ENCODE peak calls at places on chromosomes 11 and 22, in seven cellular contexts. One of them, this sample, is unnamed.

GRCh38 chr22:20080776-20081654 is 974 bp downstream of the DGCR8 start:
- DNase-seq in HCT116: no peak
- DNase-seq in Panc1: no peak
- DNase-seq in HepG2: peak
- DNase-seq in GM12891: no peak
- DNase-seq in HL-60: peak
- DNase-seq in GM23338: peak
- DNase-seq in this sample: no peak

GRCh38 chr11:122491486-122491885 is 164.0 kb upstream of the UBASH3B start:
- DNase-seq in HCT116: no peak
- DNase-seq in Panc1: no peak
- DNase-seq in HepG2: no peak
- DNase-seq in GM12891: no peak
- DNase-seq in HL-60: peak
- DNase-seq in GM23338: no peak
- DNase-seq in this sample: no peak

GRCh38 chr22:47695176-47695575 is 932.7 kb downstream of the TBC1D22A start:
- DNase-seq in HCT116: no peak
- DNase-seq in Panc1: no peak
- DNase-seq in HepG2: no peak
- DNase-seq in GM12891: no peak
- DNase-seq in HL-60: no peak
- DNase-seq in GM23338: no peak
- DNase-seq in this sample: no peak

GRCh38 chr22:20998411-20999336 is 3.2 kb downstream of the THAP7 start:
- DNase-seq in HCT116: no peak
- DNase-seq in Panc1: no peak
- DNase-seq in HepG2: no peak
- DNase-seq in GM12891: no peak
- DNase-seq in HL-60: no peak
- DNase-seq in GM23338: no peak
- DNase-seq in this sample: no peak

GRCh38 chr11:114277637-114278341 is 18.4 kb upstream of the NNMT start:
- DNase-seq in HCT116: no peak
- DNase-seq in Panc1: no peak
- DNase-seq in HepG2: no peak
- DNase-seq in GM12891: no peak
- DNase-seq in HL-60: no peak
- DNase-seq in GM23338: no peak
- DNase-seq in this sample: no peak

GRCh38 chr11:2586091-2586792 is 113.6 kb downstream of the KCNQ1OT1 start:
- DNase-seq in HCT116: no peak
- DNase-seq in Panc1: no peak
- DNase-seq in HepG2: no peak
- DNase-seq in GM12891: peak
- DNase-seq in HL-60: no peak
- DNase-seq in GM23338: no peak
- DNase-seq in this sample: peak

GRCh38 chr22:17748555-17749353 is 25.5 kb downstream of the BID start:
- DNase-seq in HCT116: no peak
- DNase-seq in Panc1: no peak
- DNase-seq in HepG2: no peak
- DNase-seq in GM12891: no peak
- DNase-seq in HL-60: no peak
- DNase-seq in GM23338: peak
- DNase-seq in this sample: no peak

GRCh38 chr11:2463766-2464277 is 19.0 kb downstream of the KCNQ1 start:
- DNase-seq in HCT116: no peak
- DNase-seq in Panc1: no peak
- DNase-seq in HepG2: no peak
- DNase-seq in GM12891: no peak
- DNase-seq in HL-60: no peak
- DNase-seq in GM23338: no peak
- DNase-seq in this sample: no peak

GRCh38 chr11:62402226-62402625 is 16.6 kb upstream of the SCGB1A1 start:
- DNase-seq in HCT116: no peak
- DNase-seq in Panc1: no peak
- DNase-seq in HepG2: no peak
- DNase-seq in GM12891: no peak
- DNase-seq in HL-60: peak
- DNase-seq in GM23338: no peak
- DNase-seq in this sample: no peak

GRCh38 chr11:18669211-18669593 is 29.4 kb upstream of the TMEM86A start:
- DNase-seq in HCT116: peak
- DNase-seq in Panc1: no peak
- DNase-seq in HepG2: no peak
- DNase-seq in GM12891: no peak
- DNase-seq in HL-60: no peak
- DNase-seq in GM23338: no peak
- DNase-seq in this sample: no peak

GRCh38 chr11:18312012-18312411 is 9.9 kb downstream of the HPS5 start:
- DNase-seq in HCT116: no peak
- DNase-seq in Panc1: no peak
- DNase-seq in HepG2: no peak
- DNase-seq in GM12891: no peak
- DNase-seq in HL-60: no peak
- DNase-seq in GM23338: no peak
- DNase-seq in this sample: no peak

GRCh38 chr11:107043242-107043991 is 25.1 kb upstream of the GUCY1A2 start:
- DNase-seq in HCT116: no peak
- DNase-seq in Panc1: no peak
- DNase-seq in HepG2: no peak
- DNase-seq in GM12891: no peak
- DNase-seq in HL-60: peak
- DNase-seq in GM23338: no peak
- DNase-seq in this sample: no peak

GRCh38 chr11:110093407-110094297 is 460 bp downstream of the ZC3H12C start:
- DNase-seq in HCT116: peak
- DNase-seq in Panc1: no peak
- DNase-seq in HepG2: peak
- DNase-seq in GM12891: peak
- DNase-seq in HL-60: no peak
- DNase-seq in GM23338: peak
- DNase-seq in this sample: peak
- TF ChIP-seq POLR2AphosphoS5 in HCT116: no peak
- TF ChIP-seq POLR2AphosphoS5 in Panc1: no peak
- TF ChIP-seq POLR2AphosphoS5 in HepG2: no peak
- TF ChIP-seq POLR2AphosphoS5 in GM12891: peak
- TF ChIP-seq POLR2AphosphoS5 in HL-60: no peak
- TF ChIP-seq POLR2AphosphoS5 in GM23338: no peak
- TF ChIP-seq POLR2AphosphoS5 in this sample: peak

GRCh38 chr11:124902616-124903015 is 5.0 kb upstream of the ROBO4 start:
- DNase-seq in HCT116: no peak
- DNase-seq in Panc1: no peak
- DNase-seq in HepG2: no peak
- DNase-seq in GM12891: no peak
- DNase-seq in HL-60: no peak
- DNase-seq in GM23338: no peak
- DNase-seq in this sample: no peak
- TF ChIP-seq POLR2AphosphoS5 in HCT116: no peak
- TF ChIP-seq POLR2AphosphoS5 in Panc1: no peak
- TF ChIP-seq POLR2AphosphoS5 in HepG2: no peak
- TF ChIP-seq POLR2AphosphoS5 in GM12891: no peak
- TF ChIP-seq POLR2AphosphoS5 in HL-60: no peak
- TF ChIP-seq POLR2AphosphoS5 in GM23338: no peak
- TF ChIP-seq POLR2AphosphoS5 in this sample: no peak

DNA sequence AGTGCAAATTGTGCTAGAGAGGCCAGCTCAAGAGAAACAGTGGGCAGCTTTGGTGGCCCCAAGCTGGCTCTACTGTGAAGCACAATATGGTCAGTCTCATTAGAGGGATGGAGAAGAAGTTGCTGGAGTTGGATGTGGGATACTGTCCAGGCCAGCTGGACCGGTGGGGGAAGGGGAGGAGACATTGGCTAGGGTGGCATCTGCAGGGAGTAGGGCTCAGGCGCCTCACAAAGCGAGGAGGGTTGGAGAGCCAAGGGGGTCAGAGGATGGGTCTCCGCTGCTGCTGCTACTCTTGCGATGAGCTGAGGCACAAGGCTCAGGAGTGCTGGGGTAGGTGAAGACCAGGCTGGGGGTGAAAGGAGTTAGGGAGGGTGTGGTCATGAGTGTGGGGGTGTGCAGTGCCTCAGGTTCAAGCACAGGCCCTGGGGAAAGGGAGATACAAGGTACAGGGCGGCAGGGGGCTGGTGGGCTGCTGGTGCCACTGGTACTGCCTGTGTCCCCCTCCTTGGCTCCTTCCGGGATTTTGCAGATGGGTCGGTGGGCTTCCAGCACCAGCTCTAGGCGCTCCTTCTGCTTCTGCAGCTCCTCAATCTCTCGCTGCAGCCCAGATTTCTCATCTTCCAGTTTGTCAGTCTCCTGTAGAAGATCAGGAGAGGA is 2.3 kb downstream of the CCDC85B start:
- DNase-seq in HCT116: no peak
- DNase-seq in Panc1: no peak
- DNase-seq in HepG2: no peak
- DNase-seq in GM12891: no peak
- DNase-seq in HL-60: no peak
- DNase-seq in GM23338: no peak
- DNase-seq in this sample: no peak
- TF ChIP-seq POLR2AphosphoS5 in HCT116: no peak
- TF ChIP-seq POLR2AphosphoS5 in Panc1: peak
- TF ChIP-seq POLR2AphosphoS5 in HepG2: no peak
- TF ChIP-seq POLR2AphosphoS5 in GM12891: no peak
- TF ChIP-seq POLR2AphosphoS5 in HL-60: peak
- TF ChIP-seq POLR2AphosphoS5 in GM23338: no peak
- TF ChIP-seq POLR2AphosphoS5 in this sample: peak

DNA sequence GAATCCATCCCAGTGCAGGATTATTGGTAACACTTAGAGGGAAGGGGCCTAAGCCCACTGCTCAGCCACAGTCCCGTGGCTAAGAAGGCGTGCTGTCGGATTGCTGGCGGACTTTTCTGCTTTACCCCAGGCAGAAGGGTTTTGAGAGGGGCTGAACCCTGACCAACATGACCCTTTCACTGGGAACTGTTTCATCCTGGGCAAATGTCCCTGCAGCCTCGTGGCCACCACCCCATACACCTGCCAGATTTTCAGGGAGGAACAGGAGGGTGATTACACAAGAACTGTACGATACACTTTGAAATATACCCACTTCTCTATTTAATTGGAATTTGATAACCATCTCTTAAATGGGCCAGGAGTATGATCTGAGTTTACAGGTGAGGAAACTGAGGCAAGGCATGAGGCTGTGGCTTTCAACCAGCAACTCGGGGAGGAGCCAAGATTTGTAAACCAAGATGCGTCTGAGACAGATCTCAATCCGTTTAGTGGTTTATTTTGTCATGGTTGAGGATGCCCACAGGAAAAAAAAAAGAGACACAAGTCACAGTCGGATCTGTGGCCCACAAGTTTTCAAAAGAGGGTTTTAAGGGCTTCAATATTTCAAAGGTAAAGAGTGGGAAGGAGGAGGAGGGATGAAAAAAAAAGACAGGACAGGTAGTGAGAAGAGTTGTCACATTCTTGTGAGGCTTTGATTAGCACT is 6.1 kb upstream of the APOL3 start:
- DNase-seq in HCT116: no peak
- DNase-seq in Panc1: no peak
- DNase-seq in HepG2: no peak
- DNase-seq in GM12891: no peak
- DNase-seq in HL-60: no peak
- DNase-seq in GM23338: no peak
- DNase-seq in this sample: no peak
- TF ChIP-seq POLR2AphosphoS5 in HCT116: no peak
- TF ChIP-seq POLR2AphosphoS5 in Panc1: no peak
- TF ChIP-seq POLR2AphosphoS5 in HepG2: no peak
- TF ChIP-seq POLR2AphosphoS5 in GM12891: no peak
- TF ChIP-seq POLR2AphosphoS5 in HL-60: no peak
- TF ChIP-seq POLR2AphosphoS5 in GM23338: no peak
- TF ChIP-seq POLR2AphosphoS5 in this sample: no peak

GRCh38 chr22:30879398-30879797 is 89.2 kb downstream of the MORC2 start:
- DNase-seq in HCT116: no peak
- DNase-seq in Panc1: no peak
- DNase-seq in HepG2: no peak
- DNase-seq in GM12891: no peak
- DNase-seq in HL-60: no peak
- DNase-seq in GM23338: no peak
- DNase-seq in this sample: no peak

GRCh38 chr22:30877662-30878515 is 90.7 kb downstream of the MORC2 start:
- DNase-seq in HCT116: no peak
- DNase-seq in Panc1: no peak
- DNase-seq in HepG2: no peak
- DNase-seq in GM12891: no peak
- DNase-seq in HL-60: no peak
- DNase-seq in GM23338: no peak
- DNase-seq in this sample: no peak

GRCh38 chr22:30876925-30877553 is 91.5 kb downstream of the MORC2 start:
- DNase-seq in HCT116: no peak
- DNase-seq in Panc1: no peak
- DNase-seq in HepG2: no peak
- DNase-seq in GM12891: no peak
- DNase-seq in HL-60: no peak
- DNase-seq in GM23338: no peak
- DNase-seq in this sample: no peak

GRCh38 chr22:30880181-30880601 is 88.4 kb downstream of the MORC2 start:
- DNase-seq in HCT116: no peak
- DNase-seq in Panc1: no peak
- DNase-seq in HepG2: no peak
- DNase-seq in GM12891: no peak
- DNase-seq in HL-60: no peak
- DNase-seq in GM23338: no peak
- DNase-seq in this sample: no peak

DNA sequence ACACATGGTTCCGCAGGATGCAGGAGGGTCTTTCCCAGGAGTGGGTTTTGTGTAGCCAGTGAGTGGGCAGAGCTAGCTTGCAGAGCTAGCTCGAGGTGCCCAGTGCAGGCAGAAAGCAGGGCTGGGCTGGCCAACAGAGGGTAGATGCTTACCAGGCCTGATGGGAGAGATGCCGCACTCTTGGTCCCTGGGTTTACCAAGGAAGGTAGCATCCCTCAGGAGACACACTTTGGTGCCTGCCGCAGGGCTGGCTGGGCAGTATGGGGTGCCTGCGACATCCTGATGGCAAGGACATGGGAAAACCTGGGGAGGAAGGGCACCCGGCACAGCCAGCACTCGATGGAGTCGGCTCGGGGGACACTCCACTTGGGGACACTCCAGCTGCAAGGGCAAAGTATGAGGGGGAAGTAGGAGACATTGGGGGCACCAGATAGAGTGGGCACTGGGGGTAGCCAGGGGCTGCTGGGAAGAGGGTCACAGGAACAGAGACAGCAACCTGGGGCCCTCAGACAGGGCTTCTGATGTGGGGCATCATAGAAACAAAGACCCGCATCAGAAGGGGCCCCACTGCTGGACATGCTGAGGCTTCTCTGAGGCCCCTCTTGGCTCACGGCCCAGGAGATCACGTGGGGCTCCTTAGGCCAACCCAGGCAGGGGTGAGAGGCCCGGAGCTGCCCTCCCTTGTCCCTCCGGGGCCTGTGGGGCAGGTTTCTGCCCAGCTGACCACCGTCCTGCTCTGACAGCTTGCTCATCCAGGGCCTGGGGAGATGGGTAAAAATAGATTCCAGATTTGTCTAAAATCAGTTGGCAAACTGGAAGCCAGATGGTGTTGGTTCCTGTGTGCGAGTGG is 89.8 kb downstream of the MORC2 start:
- DNase-seq in HCT116: no peak
- DNase-seq in Panc1: no peak
- DNase-seq in HepG2: peak
- DNase-seq in GM12891: no peak
- DNase-seq in HL-60: no peak
- DNase-seq in GM23338: no peak
- DNase-seq in this sample: no peak
- TF ChIP-seq POLR2AphosphoS5 in HCT116: no peak
- TF ChIP-seq POLR2AphosphoS5 in Panc1: no peak
- TF ChIP-seq POLR2AphosphoS5 in HepG2: no peak
- TF ChIP-seq POLR2AphosphoS5 in GM12891: no peak
- TF ChIP-seq POLR2AphosphoS5 in HL-60: no peak
- TF ChIP-seq POLR2AphosphoS5 in GM23338: no peak
- TF ChIP-seq POLR2AphosphoS5 in this sample: no peak